ENCODE peak calls at places on chromosomes 3 and 15, in five cellular contexts. I is cardiac muscle cell, L is PC-3, H is uterus, V is fibroblast of mammary gland. R is an unnamed sample.

GRCh38 chr3:134640872-134641470 is 9.9 kb downstream of the KY start:
- DNase-seq in I (peak), L (peak), H (no peak), V (peak), R (peak)

GRCh38 chr15:97598353-97598798 is 362.1 kb upstream of the ARRDC4 start:
- DNase-seq in I (no peak), L (no peak), H (no peak), V (no peak), R (no peak)

GRCh38 chr3:10278501-10278900 is 14.2 kb downstream of the GHRL start:
- DNase-seq in I (no peak), L (no peak), H (no peak), V (no peak), R (no peak)

GRCh38 chr3:4898454-4899313 is 80.6 kb upstream of the BHLHE40 start:
- DNase-seq in I (no peak), L (peak), H (no peak), V (peak), R (peak)

GRCh38 chr3:179969525-179969924 is 67.2 kb downstream of the PEX5L start:
- DNase-seq in I (no peak), L (peak), H (no peak), V (peak), R (no peak)

GRCh38 chr15:66654718-66655375 is 47.2 kb upstream of the SMAD6 start:
- DNase-seq in I (peak), L (no peak), H (no peak), V (no peak), R (no peak)

GRCh38 chr3:155232605-155233004 is 60.9 kb downstream of the STRIT1 start:
- DNase-seq in I (no peak), L (peak), H (peak), V (peak), R (peak)

GRCh38 chr15:80569656-80570055 is 125.5 kb upstream of the ABHD17C start:
- DNase-seq in I (no peak), L (no peak), H (no peak), V (no peak), R (no peak)

GRCh38 chr3:124272611-124273151 is 280.8 kb upstream of the ROPN1 start:
- DNase-seq in I (no peak), L (peak), H (peak), V (no peak), R (peak)

GRCh38 chr3:58824285-58824684 is 157.7 kb upstream of the FAM3D start:
- DNase-seq in I (peak), L (peak), H (no peak), V (peak), R (peak)

GRCh38 chr3:14772533-14773138 is 46.1 kb upstream of the FGD5 start:
- DNase-seq in I (no peak), L (no peak), H (no peak), V (no peak), R (no peak)

GRCh38 chr3:4736284-4736861 is 242.9 kb upstream of the BHLHE40 start:
- DNase-seq in I (no peak), L (peak), H (no peak), V (peak), R (no peak)

GRCh38 chr3:116445291-116445841 is at the start of gene LSAMP:
- DNase-seq in I (peak), L (no peak), H (peak), V (no peak), R (peak)

DNA sequence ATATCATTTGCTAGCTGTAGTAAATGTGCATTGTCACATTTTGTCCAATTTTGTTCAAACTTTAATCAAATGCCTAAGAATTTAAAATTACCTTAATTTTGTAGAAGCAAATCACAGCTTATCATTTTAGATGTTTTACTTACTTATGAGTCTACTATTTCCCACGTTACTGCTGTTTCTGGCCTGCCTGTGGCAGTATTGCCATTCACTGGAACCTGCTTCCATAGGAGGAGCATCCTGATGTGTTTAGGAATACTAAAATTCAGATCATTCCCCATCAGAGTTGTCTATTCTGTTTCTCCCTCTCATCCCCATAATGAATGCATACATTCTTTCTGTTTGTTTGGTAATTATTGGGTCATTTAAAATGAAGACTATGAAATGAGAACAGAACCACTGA is 119.5 kb upstream of the SNRPN start:
- DNase-seq in I (no peak), L (no peak), H (no peak), V (no peak), R (no peak)
- TF ChIP-seq CTCF in I (no peak), L (peak), H (no peak), V (no peak), R (no peak)

DNA sequence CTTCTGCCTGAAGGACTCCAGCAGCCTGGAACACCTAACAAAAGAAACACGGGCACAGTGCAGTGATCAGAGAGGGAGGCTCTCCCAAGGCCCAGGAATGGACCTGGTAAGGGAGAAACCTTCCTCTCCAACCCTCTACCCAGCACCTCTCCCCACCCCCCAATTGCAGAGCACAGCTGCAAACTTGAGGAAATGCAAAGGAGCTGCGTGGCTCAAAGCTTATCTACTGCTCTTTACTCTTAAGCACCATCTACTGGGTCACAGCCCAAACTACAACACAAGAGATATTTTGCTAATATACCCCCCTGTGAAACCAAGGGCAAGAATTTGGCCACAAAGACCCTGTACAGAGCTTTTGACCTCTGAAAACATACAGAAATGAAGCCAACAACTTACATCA is 328.3 kb downstream of the OXSM start:
- DNase-seq in I (peak), L (no peak), H (no peak), V (no peak), R (no peak)
- TF ChIP-seq CTCF in I (no peak), L (peak), H (no peak), V (no peak), R (no peak)

DNA sequence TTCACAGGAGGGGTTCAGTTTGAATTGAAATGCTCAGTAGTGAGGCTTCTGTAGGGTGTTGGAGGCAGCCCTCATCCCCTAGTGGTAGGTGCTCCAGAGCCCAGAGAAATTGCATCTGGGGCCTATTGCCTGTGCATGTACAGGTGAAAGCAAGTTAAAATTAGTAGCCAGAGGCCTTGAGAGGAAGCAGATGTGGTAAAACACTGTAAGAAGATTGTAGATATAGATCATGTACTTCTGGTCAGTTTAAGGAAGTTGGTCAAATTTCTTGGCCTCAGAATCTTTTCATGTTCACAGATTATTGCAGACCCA is 34.6 kb downstream of the IGSF10 start:
- DNase-seq in I (no peak), L (no peak), H (no peak), V (no peak), R (no peak)
- TF ChIP-seq CTCF in I (peak), L (peak), H (no peak), V (no peak), R (no peak)

DNA sequence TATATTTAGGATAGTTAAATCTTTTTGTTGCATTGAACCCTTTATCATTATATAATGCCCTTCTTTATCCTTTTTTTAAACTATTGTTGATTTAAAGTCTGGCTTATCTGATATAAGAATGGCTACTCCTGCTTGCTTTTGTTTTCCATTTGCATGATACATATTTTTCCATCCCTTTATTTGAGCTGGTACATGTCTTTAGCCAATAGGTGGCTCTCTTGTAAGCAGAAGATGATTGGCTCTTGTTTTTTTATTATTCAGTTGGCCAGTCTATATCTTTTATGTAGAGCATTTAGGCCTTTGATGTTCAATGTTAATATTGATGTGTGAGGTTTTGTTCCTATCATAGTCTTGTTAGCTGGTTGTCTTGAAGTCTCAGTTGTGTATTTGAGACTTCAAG is 99.5 kb upstream of the MCTP2 start:
- DNase-seq in I (no peak), L (no peak), H (no peak), V (peak), R (no peak)
- TF ChIP-seq CTCF in I (no peak), L (peak), H (no peak), V (peak), R (no peak)

GRCh38 chr3:84074767-84075166 is 884.0 kb upstream of the CADM2 start:
- DNase-seq in I (no peak), L (no peak), H (no peak), V (no peak), R (peak)

GRCh38 chr3:84082726-84083125 is 876.1 kb upstream of the CADM2 start:
- DNase-seq in I (no peak), L (peak), H (no peak), V (no peak), R (no peak)

DNA sequence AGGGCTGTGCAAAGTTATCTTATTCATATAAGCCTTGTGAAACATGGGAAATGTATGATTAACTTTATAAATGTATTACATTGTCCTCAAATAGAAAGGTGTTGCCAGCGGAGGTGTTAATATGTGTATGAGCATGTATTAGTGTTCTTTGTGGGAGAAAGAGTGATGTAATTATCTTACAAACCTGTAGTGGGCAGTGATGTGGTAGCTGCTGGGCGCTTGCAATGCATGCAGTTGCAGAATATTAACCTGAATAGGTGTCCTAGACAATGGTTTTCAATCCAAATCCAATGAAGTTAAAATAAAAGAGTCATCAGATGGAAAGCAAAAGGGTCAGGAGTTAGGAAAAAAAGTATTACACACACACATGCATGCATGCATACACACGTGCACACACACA is 881.3 kb upstream of the CADM2 start:
- DNase-seq in I (no peak), L (peak), H (no peak), V (no peak), R (no peak)
- TF ChIP-seq CTCF in I (no peak), L (peak), H (no peak), V (no peak), R (peak)

GRCh38 chr15:99416191-99417188 is 149.3 kb upstream of the MEF2A start:
- DNase-seq in I (no peak), L (no peak), H (no peak), V (no peak), R (no peak)
- TF ChIP-seq CTCF in I (no peak), L (no peak), H (no peak), V (no peak), R (no peak)

GRCh38 chr3:173957646-173958045 is 560.1 kb downstream of the NLGN1 start:
- DNase-seq in I (no peak), L (no peak), H (no peak), V (no peak), R (no peak)
- TF ChIP-seq CTCF in I (no peak), L (no peak), H (no peak), V (no peak), R (no peak)

GRCh38 chr3:56347219-56347871 is 120.9 kb downstream of the ERC2 start:
- DNase-seq in I (peak), L (peak), H (no peak), V (peak), R (no peak)
- TF ChIP-seq CTCF in I (peak), L (peak), H (no peak), V (peak), R (peak)

DNA sequence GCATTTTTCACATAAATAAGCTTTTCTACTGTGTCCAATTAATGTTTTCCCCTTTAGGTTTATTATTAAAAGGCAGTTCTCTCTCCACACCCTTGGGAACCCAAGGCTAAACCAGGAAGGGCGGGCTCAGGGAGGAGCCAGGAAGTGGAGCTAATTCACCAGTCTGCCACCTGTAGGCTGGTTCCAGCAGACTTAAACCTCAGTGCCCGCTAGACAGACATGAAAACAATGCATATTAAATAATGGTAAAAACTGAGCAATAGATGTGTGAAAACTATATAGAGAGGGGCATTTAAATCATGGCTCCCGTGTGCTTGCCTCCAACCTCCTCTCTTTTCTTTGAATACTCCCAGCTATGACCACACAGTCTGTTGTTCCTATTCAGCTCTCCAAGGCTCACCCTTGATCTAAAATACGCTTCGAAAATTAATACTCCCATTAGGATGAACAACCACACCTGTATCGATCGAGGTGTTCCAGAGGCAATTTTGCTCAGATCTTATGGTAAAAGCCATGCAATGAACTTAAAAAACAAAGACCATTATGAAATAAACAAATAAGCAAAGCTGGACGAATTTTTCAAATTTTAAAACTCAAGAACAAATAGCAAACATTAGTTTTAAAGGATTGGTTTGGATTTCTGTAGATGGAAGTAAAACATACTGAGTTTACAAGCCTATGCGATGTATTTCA is 253.3 kb downstream of the TJP1 start:
- DNase-seq in I (peak), L (peak), H (no peak), V (no peak), R (no peak)
- TF ChIP-seq CTCF in I (peak), L (peak), H (no peak), V (no peak), R (no peak)

GRCh38 chr3:152021951-152022461 is 148.6 kb downstream of the SUCNR1 start:
- DNase-seq in I (no peak), L (peak), H (no peak), V (peak), R (peak)

GRCh38 chr3:152030320-152030719 is 156.9 kb downstream of the SUCNR1 start:
- DNase-seq in I (no peak), L (no peak), H (no peak), V (no peak), R (no peak)

GRCh38 chr3:152031321-152031720 is 157.9 kb downstream of the SUCNR1 start:
- DNase-seq in I (no peak), L (no peak), H (no peak), V (no peak), R (no peak)

DNA sequence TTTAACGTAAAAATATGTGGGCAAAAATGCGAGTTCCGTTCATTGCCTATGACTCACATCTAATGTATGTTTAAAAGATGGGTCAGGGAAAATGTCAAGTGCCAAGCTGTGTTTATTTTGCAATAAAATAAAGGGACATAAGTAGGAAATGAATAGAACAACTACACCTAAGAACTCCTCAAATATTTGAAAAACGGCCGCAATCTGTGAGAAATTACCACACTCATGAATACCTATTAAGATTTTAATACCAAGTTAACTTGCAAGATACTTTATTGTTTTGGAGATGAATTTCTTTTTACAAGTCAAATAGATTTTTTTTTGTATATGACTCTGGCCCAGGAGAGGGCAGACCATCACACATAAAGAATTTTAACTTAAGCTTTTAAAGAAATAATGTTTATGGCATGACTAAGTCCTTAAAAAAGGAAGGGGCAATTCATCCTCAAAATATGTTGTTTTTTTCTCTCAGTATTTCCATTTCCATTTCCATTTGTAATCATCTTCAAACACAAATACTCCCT is 152.7 kb downstream of the SUCNR1 start:
- DNase-seq in I (no peak), L (peak), H (no peak), V (peak), R (peak)
- TF ChIP-seq CTCF in I (peak), L (peak), H (peak), V (peak), R (peak)

R was measured in astrocyte of the spinal cord.